ENCODE peak calls at places on chromosomes 11 and 22, in seven cellular contexts. G is ELR; U is AG09309; Y is CD8-positive, alpha-beta memory T cell; V is AG08396; H is NCI-H1105; P is stimulated activated CD8-positive, alpha-beta memory T cell treated with anti-CD3 and anti-CD28 coated beads, Interleukin-7, amount 100 ng/mL, for 1 hour. J is an unnamed sample.

GRCh38 chr11:11045156-11045670 is 187.4 kb upstream of the ZBED5 start:
- DNase-seq in V (no peak), Y (no peak), U (no peak), G (no peak), H (no peak), P (no peak), J (no peak)

GRCh38 chr11:11027271-11027670 is 169.4 kb upstream of the ZBED5 start:
- DNase-seq in H (no peak), V (peak), P (no peak), Y (no peak), U (peak), G (peak), J (no peak)

GRCh38 chr11:71946144-71946571 is 17.3 kb downstream of the RNF121 start:
- DNase-seq in Y (no peak), V (no peak), P (no peak), U (peak), H (no peak), G (peak), J (no peak)

GRCh38 chr22:41301085-41302015 is at the start of gene ZC3H7B:
- DNase-seq in G (peak), P (peak), V (peak), U (no peak), Y (peak), H (peak), J (peak)

GRCh38 chr11:96538104-96538503 is 148.3 kb downstream of the JRKL start:
- DNase-seq in U (no peak), G (no peak), P (no peak), V (no peak), H (no peak), Y (no peak), J (no peak)

GRCh38 chr11:116396332-116396731 is 376.5 kb downstream of the BUD13 start:
- DNase-seq in V (no peak), H (no peak), Y (no peak), G (no peak), U (no peak), P (no peak), J (no peak)

GRCh38 chr11:19566583-19567379 is 145.9 kb upstream of the NAV2 start:
- DNase-seq in P (no peak), U (no peak), Y (no peak), G (no peak), H (no peak), V (no peak), J (no peak)

GRCh38 chr11:479311-479710 is 27.7 kb downstream of the RNH1 start:
- DNase-seq in Y (no peak), U (no peak), G (no peak), V (no peak), P (no peak), H (no peak), J (no peak)

GRCh38 chr11:12746593-12747097 is 72.4 kb downstream of the TEAD1 start:
- DNase-seq in H (peak), Y (no peak), V (peak), P (no peak), U (no peak), G (peak), J (peak)

GRCh38 chr22:43467171-43467570 is 55.4 kb downstream of the MPPED1 start:
- DNase-seq in P (no peak), V (no peak), U (no peak), H (peak), G (no peak), Y (no peak), J (no peak)

GRCh38 chr11:29333993-29334780 is 682.6 kb downstream of the KCNA4 start:
- DNase-seq in Y (no peak), U (no peak), H (peak), P (no peak), G (peak), V (peak), J (no peak)

GRCh38 chr11:61533401-61533800 is 24.9 kb downstream of the LRRC10B start:
- DNase-seq in Y (no peak), G (no peak), U (no peak), P (no peak), V (no peak), H (no peak), J (no peak)

GRCh38 chr11:17386331-17387084 is 2.0 kb downstream of the KCNJ11 start:
- DNase-seq in H (no peak), Y (no peak), G (peak), P (no peak), U (no peak), V (peak), J (no peak)

GRCh38 chr11:9047986-9048522 is 43.3 kb downstream of the SCUBE2 start:
- DNase-seq in G (no peak), H (no peak), Y (no peak), U (no peak), V (no peak), P (no peak), J (no peak)

GRCh38 chr22:19986410-19987341 is 29.9 kb downstream of the ARVCF start:
- DNase-seq in P (peak), Y (peak), V (peak), H (peak), G (peak), U (no peak), J (peak)

GRCh38 chr11:13260963-13261599 is 16.5 kb upstream of the BMAL1 start:
- DNase-seq in H (no peak), G (peak), P (no peak), U (no peak), Y (no peak), V (no peak), J (no peak)

GRCh38 chr11:10382518-10382917 is 72.5 kb upstream of the AMPD3 start:
- DNase-seq in P (no peak), V (peak), G (peak), U (no peak), H (no peak), Y (no peak), J (no peak)

GRCh38 chr11:1845571-1846452 is 7.0 kb downstream of the TNNI2 start:
- DNase-seq in H (no peak), V (no peak), U (no peak), G (no peak), Y (peak), P (no peak), J (peak)

GRCh38 chr11:10930224-10930960 is 72.5 kb upstream of the ZBED5 start:
- DNase-seq in H (peak), U (no peak), Y (peak), P (no peak), V (no peak), G (peak), J (no peak)

GRCh38 chr22:32836286-32836859 is 34.9 kb downstream of the TIMP3 start:
- DNase-seq in P (no peak), H (no peak), G (peak), V (peak), Y (no peak), U (no peak), J (no peak)

GRCh38 chr22:19523240-19524169 is 705 bp downstream of the CLDN5 start:
- DNase-seq in P (no peak), G (peak), H (peak), V (peak), Y (no peak), U (no peak), J (no peak)